ENCODE peak calls at places on chromosomes 5 and 9, in seven cellular contexts. Q is GM10248; W is T-helper 2 cell; U is fibroblast of the aortic adventitia; X is AG09319; M is GM23248; F is CD8-positive, alpha-beta memory T cell. K is an unnamed sample.

GRCh38 chr5:62590396-62590795 is 11.8 kb downstream of the LRRC70 start:
- DNase-seq in Q (no peak), W (no peak), U (no peak), X (no peak), M (no peak), F (no peak), K (no peak)

GRCh38 chr5:27328480-27328879 is 290.1 kb upstream of the CDH9 start:
- DNase-seq in Q (no peak), W (no peak), U (peak), X (no peak), M (peak), F (no peak), K (no peak)

GRCh38 chr9:83281306-83282255 is 218.6 kb upstream of the RASEF start:
- DNase-seq in Q (no peak), W (no peak), U (peak), X (peak), M (peak), F (no peak), K (no peak)

GRCh38 chr9:136958473-136958872 is 6.4 kb downstream of the LCN12 start:
- DNase-seq in Q (no peak), W (no peak), U (no peak), X (no peak), M (no peak), F (no peak), K (no peak)

GRCh38 chr5:180343846-180344327 is 9.2 kb downstream of the GFPT2 start:
- DNase-seq in Q (no peak), W (no peak), U (peak), X (no peak), M (peak), F (no peak), K (no peak)

GRCh38 chr9:137054932-137055384 is 1.1 kb upstream of the ENTPD2 start:
- DNase-seq in Q (no peak), W (no peak), U (no peak), X (no peak), M (no peak), F (no peak), K (no peak)

GRCh38 chr5:65100846-65101678 is 332.3 kb downstream of the CWC27 start:
- DNase-seq in Q (peak), W (no peak), U (peak), X (peak), M (peak), F (no peak), K (peak)

GRCh38 chr9:99181206-99181605 is 40.5 kb downstream of the ALG2 start:
- DNase-seq in Q (no peak), W (no peak), U (peak), X (no peak), M (no peak), F (no peak), K (no peak)

GRCh38 chr5:142246-142810 is 49.0 kb upstream of the LRRC14B start:
- DNase-seq in Q (no peak), W (no peak), U (no peak), X (no peak), M (no peak), F (no peak), K (no peak)

GRCh38 chr9:130962418-130963316 is 23.6 kb upstream of the FIBCD1 start:
- DNase-seq in Q (no peak), W (no peak), U (peak), X (peak), M (peak), F (no peak), K (no peak)

GRCh38 chr5:101153526-101153925 is 250.4 kb upstream of the ST8SIA4 start:
- DNase-seq in Q (no peak), W (no peak), U (no peak), X (no peak), M (no peak), F (no peak), K (no peak)

GRCh38 chr9:36039121-36039520 is 2.4 kb downstream of the RECK start:
- DNase-seq in Q (no peak), W (no peak), U (no peak), X (no peak), M (no peak), F (no peak), K (no peak)

GRCh38 chr9:116475201-116475600 is 211.9 kb upstream of the TRIM32 start:
- DNase-seq in Q (no peak), W (no peak), U (peak), X (no peak), M (peak), F (no peak), K (no peak)